ENCODE peak calls at places on chromosome 4, in six cellular contexts. One of them, this sample, is unnamed.

GRCh38 chr4:119040711-119041185 is 94.9 kb upstream of the MYOZ2 start:
- DNase-seq in left cardiac atrium: no peak
- DNase-seq in Caki2: no peak
- DNase-seq in activated CD4-positive, alpha-beta T cell treated with anti-CD3 and anti-CD28 coated beads, Interleukin-2, amount 50 U/mL, for 1 hour: no peak
- DNase-seq in H54: no peak
- DNase-seq in nephron progenitor cell: no peak
- DNase-seq in this sample: no peak

GRCh38 chr4:52856802-52857201 is 5.3 kb upstream of the RASL11B start:
- DNase-seq in left cardiac atrium: no peak
- DNase-seq in H54: no peak
- DNase-seq in nephron progenitor cell: no peak
- DNase-seq in activated CD4-positive, alpha-beta T cell treated with anti-CD3 and anti-CD28 coated beads, Interleukin-2, amount 50 U/mL, for 1 hour: no peak
- DNase-seq in Caki2: no peak
- DNase-seq in this sample: no peak

GRCh38 chr4:52983563-52984303 is 121.6 kb downstream of the RASL11B start:
- DNase-seq in Caki2: peak
- DNase-seq in activated CD4-positive, alpha-beta T cell treated with anti-CD3 and anti-CD28 coated beads, Interleukin-2, amount 50 U/mL, for 1 hour: no peak
- DNase-seq in H54: peak
- DNase-seq in left cardiac atrium: no peak
- DNase-seq in nephron progenitor cell: peak
- DNase-seq in this sample: no peak

GRCh38 chr4:155392486-155393184 is 15.9 kb upstream of the MAP9 start:
- DNase-seq in Caki2: peak
- DNase-seq in activated CD4-positive, alpha-beta T cell treated with anti-CD3 and anti-CD28 coated beads, Interleukin-2, amount 50 U/mL, for 1 hour: no peak
- DNase-seq in left cardiac atrium: no peak
- DNase-seq in H54: peak
- DNase-seq in nephron progenitor cell: no peak
- DNase-seq in this sample: peak

GRCh38 chr4:82786004-82786400 is 12.6 kb downstream of the SCD5 start:
- DNase-seq in left cardiac atrium: no peak
- DNase-seq in Caki2: no peak
- DNase-seq in nephron progenitor cell: no peak
- DNase-seq in activated CD4-positive, alpha-beta T cell treated with anti-CD3 and anti-CD28 coated beads, Interleukin-2, amount 50 U/mL, for 1 hour: no peak
- DNase-seq in H54: no peak
- DNase-seq in this sample: no peak

GRCh38 chr4:140607852-140608251 is 39.1 kb upstream of the UCP1 start:
- DNase-seq in activated CD4-positive, alpha-beta T cell treated with anti-CD3 and anti-CD28 coated beads, Interleukin-2, amount 50 U/mL, for 1 hour: no peak
- DNase-seq in nephron progenitor cell: no peak
- DNase-seq in Caki2: no peak
- DNase-seq in left cardiac atrium: no peak
- DNase-seq in H54: no peak
- DNase-seq in this sample: no peak

GRCh38 chr4:123077330-123077729 is 154.9 kb upstream of the NUDT6 start:
- DNase-seq in activated CD4-positive, alpha-beta T cell treated with anti-CD3 and anti-CD28 coated beads, Interleukin-2, amount 50 U/mL, for 1 hour: no peak
- DNase-seq in H54: no peak
- DNase-seq in left cardiac atrium: no peak
- DNase-seq in Caki2: no peak
- DNase-seq in nephron progenitor cell: no peak
- DNase-seq in this sample: no peak

GRCh38 chr4:165684177-165684870 is 188.7 kb upstream of the TLL1 start:
- DNase-seq in nephron progenitor cell: no peak
- DNase-seq in left cardiac atrium: no peak
- DNase-seq in H54: peak
- DNase-seq in activated CD4-positive, alpha-beta T cell treated with anti-CD3 and anti-CD28 coated beads, Interleukin-2, amount 50 U/mL, for 1 hour: no peak
- DNase-seq in Caki2: peak
- DNase-seq in this sample: peak

GRCh38 chr4:108646706-108647105 is 3.7 kb upstream of the OSTC start:
- DNase-seq in H54: no peak
- DNase-seq in nephron progenitor cell: no peak
- DNase-seq in left cardiac atrium: no peak
- DNase-seq in activated CD4-positive, alpha-beta T cell treated with anti-CD3 and anti-CD28 coated beads, Interleukin-2, amount 50 U/mL, for 1 hour: no peak
- DNase-seq in Caki2: no peak
- DNase-seq in this sample: no peak

GRCh38 chr4:142160509-142160908 is 524.1 kb downstream of the IL15 start:
- DNase-seq in activated CD4-positive, alpha-beta T cell treated with anti-CD3 and anti-CD28 coated beads, Interleukin-2, amount 50 U/mL, for 1 hour: no peak
- DNase-seq in Caki2: no peak
- DNase-seq in left cardiac atrium: no peak
- DNase-seq in H54: no peak
- DNase-seq in nephron progenitor cell: no peak
- DNase-seq in this sample: no peak

GRCh38 chr4:108049406-108049805 is 59.7 kb downstream of the HADH start:
- DNase-seq in nephron progenitor cell: no peak
- DNase-seq in activated CD4-positive, alpha-beta T cell treated with anti-CD3 and anti-CD28 coated beads, Interleukin-2, amount 50 U/mL, for 1 hour: no peak
- DNase-seq in H54: no peak
- DNase-seq in left cardiac atrium: no peak
- DNase-seq in Caki2: no peak
- DNase-seq in this sample: no peak

GRCh38 chr4:118398226-118399090 is 45.7 kb upstream of the PRSS12 start:
- DNase-seq in left cardiac atrium: no peak
- DNase-seq in H54: no peak
- DNase-seq in nephron progenitor cell: no peak
- DNase-seq in Caki2: no peak
- DNase-seq in activated CD4-positive, alpha-beta T cell treated with anti-CD3 and anti-CD28 coated beads, Interleukin-2, amount 50 U/mL, for 1 hour: no peak
- DNase-seq in this sample: no peak

GRCh38 chr4:174284181-174284886 is 623 bp downstream of the CEP44 start:
- DNase-seq in nephron progenitor cell: peak
- DNase-seq in H54: peak
- DNase-seq in Caki2: no peak
- DNase-seq in activated CD4-positive, alpha-beta T cell treated with anti-CD3 and anti-CD28 coated beads, Interleukin-2, amount 50 U/mL, for 1 hour: no peak
- DNase-seq in left cardiac atrium: no peak
- DNase-seq in this sample: no peak

GRCh38 chr4:170009291-170009690 is 16.9 kb downstream of the MFAP3L start:
- DNase-seq in H54: no peak
- DNase-seq in Caki2: no peak
- DNase-seq in left cardiac atrium: no peak
- DNase-seq in activated CD4-positive, alpha-beta T cell treated with anti-CD3 and anti-CD28 coated beads, Interleukin-2, amount 50 U/mL, for 1 hour: no peak
- DNase-seq in nephron progenitor cell: no peak
- DNase-seq in this sample: no peak

GRCh38 chr4:7018281-7018680 is 24.9 kb upstream of the TADA2B start:
- DNase-seq in H54: no peak
- DNase-seq in activated CD4-positive, alpha-beta T cell treated with anti-CD3 and anti-CD28 coated beads, Interleukin-2, amount 50 U/mL, for 1 hour: no peak
- DNase-seq in nephron progenitor cell: no peak
- DNase-seq in Caki2: no peak
- DNase-seq in left cardiac atrium: no peak
- DNase-seq in this sample: no peak

GRCh38 chr4:14880805-14881204 is 121.5 kb upstream of the CPEB2 start:
- DNase-seq in left cardiac atrium: no peak
- DNase-seq in H54: no peak
- DNase-seq in Caki2: no peak
- DNase-seq in nephron progenitor cell: no peak
- DNase-seq in activated CD4-positive, alpha-beta T cell treated with anti-CD3 and anti-CD28 coated beads, Interleukin-2, amount 50 U/mL, for 1 hour: no peak
- DNase-seq in this sample: no peak

GRCh38 chr4:78612398-78613005 is 60.9 kb downstream of the ANXA3 start:
- DNase-seq in activated CD4-positive, alpha-beta T cell treated with anti-CD3 and anti-CD28 coated beads, Interleukin-2, amount 50 U/mL, for 1 hour: no peak
- DNase-seq in H54: no peak
- DNase-seq in nephron progenitor cell: no peak
- DNase-seq in left cardiac atrium: no peak
- DNase-seq in Caki2: peak
- DNase-seq in this sample: no peak

GRCh38 chr4:123308667-123309066 is 87.9 kb upstream of the SPRY1 start:
- DNase-seq in activated CD4-positive, alpha-beta T cell treated with anti-CD3 and anti-CD28 coated beads, Interleukin-2, amount 50 U/mL, for 1 hour: no peak
- DNase-seq in nephron progenitor cell: no peak
- DNase-seq in Caki2: no peak
- DNase-seq in H54: no peak
- DNase-seq in left cardiac atrium: no peak
- DNase-seq in this sample: no peak

GRCh38 chr4:80452768-80453167 is 117.2 kb downstream of the CFAP299 start:
- DNase-seq in activated CD4-positive, alpha-beta T cell treated with anti-CD3 and anti-CD28 coated beads, Interleukin-2, amount 50 U/mL, for 1 hour: no peak
- DNase-seq in nephron progenitor cell: no peak
- DNase-seq in left cardiac atrium: no peak
- DNase-seq in H54: no peak
- DNase-seq in Caki2: no peak
- DNase-seq in this sample: no peak

GRCh38 chr4:25563071-25563564 is 92.5 kb upstream of the SLC34A2 start:
- DNase-seq in Caki2: peak
- DNase-seq in activated CD4-positive, alpha-beta T cell treated with anti-CD3 and anti-CD28 coated beads, Interleukin-2, amount 50 U/mL, for 1 hour: no peak
- DNase-seq in left cardiac atrium: no peak
- DNase-seq in H54: no peak
- DNase-seq in nephron progenitor cell: no peak
- DNase-seq in this sample: peak

GRCh38 chr4:141439223-141439622 is 197.2 kb upstream of the IL15 start:
- DNase-seq in nephron progenitor cell: no peak
- DNase-seq in left cardiac atrium: no peak
- DNase-seq in activated CD4-positive, alpha-beta T cell treated with anti-CD3 and anti-CD28 coated beads, Interleukin-2, amount 50 U/mL, for 1 hour: no peak
- DNase-seq in H54: no peak
- DNase-seq in Caki2: no peak
- DNase-seq in this sample: no peak

GRCh38 chr4:152304220-152304619 is 231.7 kb downstream of the FBXW7 start:
- DNase-seq in activated CD4-positive, alpha-beta T cell treated with anti-CD3 and anti-CD28 coated beads, Interleukin-2, amount 50 U/mL, for 1 hour: no peak
- DNase-seq in Caki2: peak
- DNase-seq in nephron progenitor cell: no peak
- DNase-seq in H54: no peak
- DNase-seq in left cardiac atrium: no peak
- DNase-seq in this sample: peak

GRCh38 chr4:158094413-158095110 is 78.3 kb downstream of the GASK1B start:
- DNase-seq in H54: peak
- DNase-seq in activated CD4-positive, alpha-beta T cell treated with anti-CD3 and anti-CD28 coated beads, Interleukin-2, amount 50 U/mL, for 1 hour: no peak
- DNase-seq in nephron progenitor cell: no peak
- DNase-seq in left cardiac atrium: no peak
- DNase-seq in Caki2: peak
- DNase-seq in this sample: peak

GRCh38 chr4:168651374-168651773 is 154.5 kb downstream of the PALLD start:
- DNase-seq in nephron progenitor cell: no peak
- DNase-seq in H54: no peak
- DNase-seq in left cardiac atrium: no peak
- DNase-seq in Caki2: no peak
- DNase-seq in activated CD4-positive, alpha-beta T cell treated with anti-CD3 and anti-CD28 coated beads, Interleukin-2, amount 50 U/mL, for 1 hour: no peak
- DNase-seq in this sample: no peak

GRCh38 chr4:8157944-8158709 is 486 bp downstream of the ABLIM2 start:
- DNase-seq in nephron progenitor cell: no peak
- DNase-seq in H54: no peak
- DNase-seq in left cardiac atrium: no peak
- DNase-seq in Caki2: no peak
- DNase-seq in activated CD4-positive, alpha-beta T cell treated with anti-CD3 and anti-CD28 coated beads, Interleukin-2, amount 50 U/mL, for 1 hour: no peak
- DNase-seq in this sample: no peak